ENCODE peak calls at places on chromosomes 7 and 10, in eight cellular contexts. One of them, this sample, is unnamed.

GRCh38 chr10:106582291-106582690 is 582.2 kb downstream of the SORCS1 start:
- DNase-seq in mammary epithelial cell: peak
- DNase-seq in tibial artery: no peak
- DNase-seq in endodermal cell: no peak
- DNase-seq in fibroblast of lung: no peak
- DNase-seq in upper lobe of right lung: no peak
- DNase-seq in cardiac muscle cell: no peak
- DNase-seq in left ventricle myocardium inferior: no peak
- DNase-seq in this sample: peak

GRCh38 chr7:70215491-70215890 is 617.2 kb downstream of the AUTS2 start:
- DNase-seq in mammary epithelial cell: peak
- DNase-seq in tibial artery: no peak
- DNase-seq in endodermal cell: no peak
- DNase-seq in fibroblast of lung: peak
- DNase-seq in upper lobe of right lung: no peak
- DNase-seq in cardiac muscle cell: no peak
- DNase-seq in left ventricle myocardium inferior: no peak
- DNase-seq in this sample: no peak

GRCh38 chr10:86346794-86347665 is 19.6 kb downstream of the GRID1 start:
- DNase-seq in mammary epithelial cell: no peak
- DNase-seq in tibial artery: no peak
- DNase-seq in endodermal cell: no peak
- DNase-seq in fibroblast of lung: no peak
- DNase-seq in upper lobe of right lung: peak
- DNase-seq in cardiac muscle cell: no peak
- DNase-seq in left ventricle myocardium inferior: no peak
- DNase-seq in this sample: no peak

GRCh38 chr10:62394556-62395018 is 20.4 kb downstream of the ZNF365 start:
- DNase-seq in mammary epithelial cell: no peak
- DNase-seq in tibial artery: no peak
- DNase-seq in endodermal cell: peak
- DNase-seq in fibroblast of lung: no peak
- DNase-seq in upper lobe of right lung: no peak
- DNase-seq in cardiac muscle cell: no peak
- DNase-seq in left ventricle myocardium inferior: no peak
- DNase-seq in this sample: no peak

GRCh38 chr7:107874605-107875446 is 16.2 kb upstream of the DLD start:
- DNase-seq in mammary epithelial cell: peak
- DNase-seq in tibial artery: no peak
- DNase-seq in endodermal cell: peak
- DNase-seq in fibroblast of lung: peak
- DNase-seq in upper lobe of right lung: no peak
- DNase-seq in cardiac muscle cell: peak
- DNase-seq in left ventricle myocardium inferior: no peak
- DNase-seq in this sample: peak

GRCh38 chr7:38317457-38318037 is 44.1 kb upstream of the TARP start:
- DNase-seq in mammary epithelial cell: no peak
- DNase-seq in tibial artery: no peak
- DNase-seq in endodermal cell: peak
- DNase-seq in fibroblast of lung: no peak
- DNase-seq in upper lobe of right lung: no peak
- DNase-seq in cardiac muscle cell: no peak
- DNase-seq in left ventricle myocardium inferior: no peak
- DNase-seq in this sample: no peak

GRCh38 chr10:97499561-97500296 is 1.0 kb downstream of the UBTD1 start:
- DNase-seq in mammary epithelial cell: peak
- DNase-seq in tibial artery: peak
- DNase-seq in endodermal cell: no peak
- DNase-seq in fibroblast of lung: peak
- DNase-seq in upper lobe of right lung: peak
- DNase-seq in cardiac muscle cell: peak
- DNase-seq in left ventricle myocardium inferior: peak
- DNase-seq in this sample: peak

GRCh38 chr10:1396236-1396635 is 340.1 kb downstream of the WDR37 start:
- DNase-seq in mammary epithelial cell: no peak
- DNase-seq in tibial artery: no peak
- DNase-seq in endodermal cell: no peak
- DNase-seq in fibroblast of lung: no peak
- DNase-seq in upper lobe of right lung: no peak
- DNase-seq in cardiac muscle cell: no peak
- DNase-seq in left ventricle myocardium inferior: no peak
- DNase-seq in this sample: no peak

GRCh38 chr10:97542169-97543024 is 30.2 kb upstream of the ANKRD2 start:
- DNase-seq in mammary epithelial cell: peak
- DNase-seq in tibial artery: peak
- DNase-seq in endodermal cell: peak
- DNase-seq in fibroblast of lung: peak
- DNase-seq in upper lobe of right lung: no peak
- DNase-seq in cardiac muscle cell: no peak
- DNase-seq in left ventricle myocardium inferior: peak
- DNase-seq in this sample: peak

GRCh38 chr7:66095010-66095409 is 19.4 kb downstream of the ASL start:
- DNase-seq in mammary epithelial cell: no peak
- DNase-seq in tibial artery: no peak
- DNase-seq in endodermal cell: no peak
- DNase-seq in fibroblast of lung: no peak
- DNase-seq in upper lobe of right lung: no peak
- DNase-seq in cardiac muscle cell: no peak
- DNase-seq in left ventricle myocardium inferior: no peak
- DNase-seq in this sample: no peak

GRCh38 chr7:66105263-66105748 is 9.3 kb upstream of the CRCP start:
- DNase-seq in mammary epithelial cell: no peak
- DNase-seq in tibial artery: no peak
- DNase-seq in endodermal cell: no peak
- DNase-seq in fibroblast of lung: no peak
- DNase-seq in upper lobe of right lung: no peak
- DNase-seq in cardiac muscle cell: no peak
- DNase-seq in left ventricle myocardium inferior: no peak
- DNase-seq in this sample: no peak

GRCh38 chr7:66099232-66099550 is 15.5 kb upstream of the CRCP start:
- DNase-seq in mammary epithelial cell: no peak
- DNase-seq in tibial artery: no peak
- DNase-seq in endodermal cell: no peak
- DNase-seq in fibroblast of lung: peak
- DNase-seq in upper lobe of right lung: no peak
- DNase-seq in cardiac muscle cell: no peak
- DNase-seq in left ventricle myocardium inferior: no peak
- DNase-seq in this sample: peak

GRCh38 chr7:66100408-66101050 is 14.1 kb upstream of the CRCP start:
- DNase-seq in mammary epithelial cell: no peak
- DNase-seq in tibial artery: no peak
- DNase-seq in endodermal cell: no peak
- DNase-seq in fibroblast of lung: no peak
- DNase-seq in upper lobe of right lung: no peak
- DNase-seq in cardiac muscle cell: no peak
- DNase-seq in left ventricle myocardium inferior: no peak
- DNase-seq in this sample: no peak

GRCh38 chr7:66099551-66100407 is 14.9 kb upstream of the CRCP start:
- DNase-seq in mammary epithelial cell: peak
- DNase-seq in tibial artery: peak
- DNase-seq in endodermal cell: peak
- DNase-seq in fibroblast of lung: peak
- DNase-seq in upper lobe of right lung: peak
- DNase-seq in cardiac muscle cell: peak
- DNase-seq in left ventricle myocardium inferior: peak
- DNase-seq in this sample: peak
- H3K4me3 ChIP-seq in mammary epithelial cell: peak
- H3K4me3 ChIP-seq in tibial artery: peak
- H3K4me3 ChIP-seq in endodermal cell: peak
- H3K4me3 ChIP-seq in fibroblast of lung: peak
- H3K4me3 ChIP-seq in upper lobe of right lung: peak
- H3K4me3 ChIP-seq in cardiac muscle cell: no peak
- H3K4me3 ChIP-seq in left ventricle myocardium inferior: peak
- H3K4me3 ChIP-seq in this sample: peak

GRCh38 chr7:6588566-6588965 is 1.3 kb upstream of the INTS15 start:
- DNase-seq in mammary epithelial cell: no peak
- DNase-seq in tibial artery: no peak
- DNase-seq in endodermal cell: no peak
- DNase-seq in fibroblast of lung: no peak
- DNase-seq in upper lobe of right lung: no peak
- DNase-seq in cardiac muscle cell: no peak
- DNase-seq in left ventricle myocardium inferior: no peak
- DNase-seq in this sample: no peak

GRCh38 chr7:6590645-6591110 is 857 bp downstream of the INTS15 start:
- DNase-seq in mammary epithelial cell: no peak
- DNase-seq in tibial artery: no peak
- DNase-seq in endodermal cell: no peak
- DNase-seq in fibroblast of lung: peak
- DNase-seq in upper lobe of right lung: no peak
- DNase-seq in cardiac muscle cell: no peak
- DNase-seq in left ventricle myocardium inferior: no peak
- DNase-seq in this sample: no peak

GRCh38 chr7:6589151-6589828 is 531 bp upstream of the INTS15 start:
- DNase-seq in mammary epithelial cell: no peak
- DNase-seq in tibial artery: no peak
- DNase-seq in endodermal cell: no peak
- DNase-seq in fibroblast of lung: no peak
- DNase-seq in upper lobe of right lung: no peak
- DNase-seq in cardiac muscle cell: no peak
- DNase-seq in left ventricle myocardium inferior: no peak
- DNase-seq in this sample: no peak

GRCh38 chr7:6589829-6590644 is at the start of gene INTS15:
- DNase-seq in mammary epithelial cell: peak
- DNase-seq in tibial artery: peak
- DNase-seq in endodermal cell: peak
- DNase-seq in fibroblast of lung: peak
- DNase-seq in upper lobe of right lung: peak
- DNase-seq in cardiac muscle cell: peak
- DNase-seq in left ventricle myocardium inferior: peak
- DNase-seq in this sample: peak
- TF ChIP-seq CTCF in mammary epithelial cell: peak
- TF ChIP-seq CTCF in tibial artery: peak
- TF ChIP-seq CTCF in endodermal cell: peak
- TF ChIP-seq CTCF in fibroblast of lung: peak
- TF ChIP-seq CTCF in upper lobe of right lung: peak
- TF ChIP-seq CTCF in cardiac muscle cell: peak
- TF ChIP-seq CTCF in left ventricle myocardium inferior: peak
- TF ChIP-seq CTCF in this sample: peak

DNA sequence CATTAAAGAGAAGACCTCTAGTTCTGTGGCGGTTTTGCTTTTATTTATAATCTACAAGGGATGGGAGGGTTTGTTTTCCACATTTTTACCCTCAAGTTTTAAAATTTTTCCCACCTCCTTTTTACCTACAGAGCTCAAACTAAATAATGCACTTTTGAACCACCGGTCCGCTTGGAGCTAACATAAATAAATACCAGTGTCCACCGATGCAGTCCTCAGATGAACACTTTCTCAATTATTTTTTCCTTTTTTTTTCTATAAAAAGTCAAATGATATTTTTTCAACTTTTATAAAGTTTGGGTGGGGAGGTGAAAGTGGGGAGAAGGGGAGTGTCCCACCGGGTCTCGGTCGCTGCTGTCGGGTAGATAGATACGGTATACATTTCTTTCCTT is 3.3 kb downstream of the ZNF503 start:
- DNase-seq in mammary epithelial cell: peak
- DNase-seq in tibial artery: no peak
- DNase-seq in endodermal cell: no peak
- DNase-seq in fibroblast of lung: peak
- DNase-seq in upper lobe of right lung: no peak
- DNase-seq in cardiac muscle cell: no peak
- DNase-seq in left ventricle myocardium inferior: no peak
- DNase-seq in this sample: peak
- H3K4me3 ChIP-seq in mammary epithelial cell: peak
- H3K4me3 ChIP-seq in tibial artery: peak
- H3K4me3 ChIP-seq in endodermal cell: peak
- H3K4me3 ChIP-seq in fibroblast of lung: peak
- H3K4me3 ChIP-seq in upper lobe of right lung: peak
- H3K4me3 ChIP-seq in cardiac muscle cell: peak
- H3K4me3 ChIP-seq in left ventricle myocardium inferior: peak
- H3K4me3 ChIP-seq in this sample: peak

GRCh38 chr7:2840458-2840857 is 3.6 kb downstream of the GNA12 start:
- DNase-seq in mammary epithelial cell: no peak
- DNase-seq in tibial artery: no peak
- DNase-seq in endodermal cell: no peak
- DNase-seq in fibroblast of lung: no peak
- DNase-seq in upper lobe of right lung: no peak
- DNase-seq in cardiac muscle cell: no peak
- DNase-seq in left ventricle myocardium inferior: no peak
- DNase-seq in this sample: no peak
- TF ChIP-seq CTCF in mammary epithelial cell: no peak
- TF ChIP-seq CTCF in tibial artery: no peak
- TF ChIP-seq CTCF in endodermal cell: no peak
- TF ChIP-seq CTCF in fibroblast of lung: no peak
- TF ChIP-seq CTCF in upper lobe of right lung: no peak
- TF ChIP-seq CTCF in cardiac muscle cell: no peak
- TF ChIP-seq CTCF in left ventricle myocardium inferior: no peak
- TF ChIP-seq CTCF in this sample: no peak

DNA sequence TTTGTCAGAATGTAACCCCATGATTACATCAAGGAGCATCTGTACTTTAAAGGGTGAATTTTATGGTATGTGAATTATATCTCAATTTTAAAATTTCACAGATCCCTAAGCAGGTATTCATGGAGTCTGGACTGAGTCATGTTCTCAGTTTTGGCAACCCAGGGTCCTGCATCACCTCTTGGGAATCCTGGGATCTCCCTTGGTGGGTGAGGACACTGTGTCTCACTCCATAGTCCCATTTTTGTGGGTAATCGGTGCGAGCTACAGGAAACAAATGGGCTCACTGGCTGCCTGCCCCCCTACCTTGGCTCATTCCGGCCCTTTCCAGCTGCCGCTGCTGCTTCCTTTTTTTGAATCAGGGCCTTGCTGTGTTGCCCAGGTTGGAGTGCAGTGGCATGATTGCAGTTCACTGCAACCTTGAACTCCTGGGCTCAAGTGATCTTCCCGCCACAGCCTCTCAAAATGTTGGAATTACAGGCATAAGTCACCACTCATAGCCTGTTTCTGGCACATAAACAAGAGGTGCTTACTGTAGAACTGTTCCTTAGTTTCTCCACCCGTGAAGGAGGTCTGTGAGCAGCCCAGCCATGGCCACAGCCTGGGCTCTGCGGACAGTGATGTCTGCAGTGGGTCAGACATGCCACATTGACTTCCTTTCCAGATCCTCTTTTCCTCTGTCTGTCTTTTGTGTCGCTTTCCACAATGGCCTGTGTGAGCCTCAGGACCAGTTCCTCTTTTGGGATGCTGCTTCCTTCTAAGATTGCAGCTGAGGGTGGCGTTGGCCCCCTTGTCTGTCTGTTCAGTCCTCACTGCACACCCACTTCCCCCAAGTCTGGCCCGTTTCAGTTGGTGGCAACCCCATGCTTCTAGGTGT is 14.5 kb downstream of the PALD1 start:
- DNase-seq in mammary epithelial cell: peak
- DNase-seq in tibial artery: peak
- DNase-seq in endodermal cell: no peak
- DNase-seq in fibroblast of lung: no peak
- DNase-seq in upper lobe of right lung: no peak
- DNase-seq in cardiac muscle cell: no peak
- DNase-seq in left ventricle myocardium inferior: no peak
- DNase-seq in this sample: peak
- H3K4me3 ChIP-seq in mammary epithelial cell: no peak
- H3K4me3 ChIP-seq in tibial artery: no peak
- H3K4me3 ChIP-seq in endodermal cell: no peak
- H3K4me3 ChIP-seq in fibroblast of lung: no peak
- H3K4me3 ChIP-seq in upper lobe of right lung: no peak
- H3K4me3 ChIP-seq in cardiac muscle cell: no peak
- H3K4me3 ChIP-seq in left ventricle myocardium inferior: no peak
- H3K4me3 ChIP-seq in this sample: no peak

GRCh38 chr7:30445770-30446169 is 32.8 kb downstream of the NOD1 start:
- DNase-seq in mammary epithelial cell: no peak
- DNase-seq in tibial artery: peak
- DNase-seq in endodermal cell: no peak
- DNase-seq in fibroblast of lung: peak
- DNase-seq in upper lobe of right lung: peak
- DNase-seq in cardiac muscle cell: no peak
- DNase-seq in left ventricle myocardium inferior: peak
- DNase-seq in this sample: peak
- TF ChIP-seq CTCF in mammary epithelial cell: no peak
- TF ChIP-seq CTCF in tibial artery: peak
- TF ChIP-seq CTCF in endodermal cell: peak
- TF ChIP-seq CTCF in fibroblast of lung: peak
- TF ChIP-seq CTCF in upper lobe of right lung: peak
- TF ChIP-seq CTCF in cardiac muscle cell: peak
- TF ChIP-seq CTCF in left ventricle myocardium inferior: peak
- TF ChIP-seq CTCF in this sample: peak

This sample was measured in cardiac fibroblast.